ENCODE peak calls at places on chromosomes 6 and 20, in five cellular contexts. O, P, K, L and V are unnamed samples. For H3K9me3, the result is how much of the 10 kb centered on the place peaks cover.

GRCh38 chr6:158770533-158770932 is 48.6 kb downstream of the EZR start:
- DNase-seq in L (no peak), O (no peak), P (no peak), K (no peak), V (no peak)

GRCh38 chr20:1633535-1633934 is 13.7 kb upstream of the SIRPB1 start:
- DNase-seq in L (peak), P (no peak), O (no peak), K (no peak), V (no peak)

GRCh38 chr6:68054776-68055175 is 580.3 kb upstream of the ADGRB3 start:
- DNase-seq in L (no peak), P (no peak), K (no peak), O (no peak), V (no peak)

GRCh38 chr6:112408522-112408921 is 61.4 kb downstream of the RFPL4B start:
- DNase-seq in P (no peak), O (peak), K (no peak), L (no peak), V (no peak)

GRCh38 chr6:99432877-99433276 is 7.8 kb upstream of the PNISR start:
- DNase-seq in K (no peak), O (peak), P (no peak), L (no peak), V (no peak)

GRCh38 chr6:34275128-34275804 is 26.5 kb upstream of the SMIM29 start:
- DNase-seq in L (no peak), O (no peak), K (no peak), P (no peak), V (no peak)

GRCh38 chr6:110944681-110945151 is 13.8 kb upstream of the GTF3C6 start:
- DNase-seq in P (no peak), O (no peak), K (no peak), L (no peak), V (no peak)

GRCh38 chr6:157430834-157431233 is 49.8 kb downstream of the ZDHHC14 start:
- DNase-seq in K (no peak), O (no peak), L (no peak), P (no peak), V (no peak)

GRCh38 chr6:33578164-33578563 is 1.9 kb downstream of the BAK1 start:
- DNase-seq in O (no peak), L (no peak), K (no peak), P (no peak), V (no peak)

GRCh38 chr20:63566395-63567131 is 7.5 kb downstream of the HELZ2 start:
- DNase-seq in P (no peak), K (no peak), O (no peak), L (no peak), V (no peak)

GRCh38 chr20:62133864-62134263 is 9.3 kb downstream of the PSMA7 start:
- DNase-seq in K (no peak), P (no peak), O (no peak), L (no peak), V (no peak)

GRCh38 chr6:168180548-168181011 is 101.6 kb upstream of the FRMD1 start:
- DNase-seq in P (no peak), O (no peak), K (no peak), L (no peak), V (no peak)

GRCh38 chr6:168181316-168181715 is 102.3 kb upstream of the FRMD1 start:
- DNase-seq in O (no peak), P (no peak), L (no peak), K (no peak), V (no peak)

GRCh38 chr6:168181776-168182765 is 103.1 kb upstream of the FRMD1 start:
- DNase-seq in K (no peak), O (peak), P (no peak), L (no peak), V (no peak)

GRCh38 chr6:168179133-168179532 is 100.1 kb upstream of the FRMD1 start:
- DNase-seq in O (no peak), P (no peak), L (no peak), K (no peak), V (no peak)

DNA sequence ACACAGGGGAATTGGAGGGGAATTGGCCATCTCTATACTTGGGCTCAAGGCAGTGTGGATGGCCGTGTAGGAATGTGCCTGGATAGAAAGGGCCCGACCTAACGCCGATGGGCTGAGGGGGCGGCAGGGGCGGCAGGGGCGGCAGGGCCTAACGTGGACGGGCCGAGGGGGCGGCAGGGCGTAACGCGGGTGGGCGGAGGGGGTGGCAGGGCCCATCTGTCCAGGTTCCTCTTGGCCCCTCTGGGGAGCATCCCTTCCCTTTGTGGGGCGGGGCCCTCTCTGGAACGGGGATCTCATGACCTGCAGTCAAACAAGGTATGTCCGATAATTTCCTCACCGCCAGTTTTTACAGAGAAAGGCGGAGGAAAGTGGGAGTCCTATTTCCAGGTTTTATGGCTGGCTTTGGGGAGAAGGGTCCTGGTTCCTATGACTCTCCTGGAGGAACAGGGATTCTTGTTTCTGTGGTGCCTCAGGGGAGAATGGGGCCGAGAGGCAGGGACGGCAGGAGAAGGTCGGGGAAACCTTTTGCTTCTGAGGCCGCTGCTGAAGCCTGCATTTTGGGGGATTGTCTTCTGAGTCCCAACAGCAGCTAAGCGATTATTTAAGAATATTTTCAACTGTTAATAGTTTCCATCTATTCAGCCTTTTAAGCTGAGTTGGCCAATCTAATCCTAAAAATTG is 100.8 kb upstream of the FRMD1 start:
- DNase-seq in O (no peak), P (no peak), K (no peak), L (no peak), V (no peak)
- H3K9me3 ChIP-seq in O (under half), P (under half), K (under half), L (under half), V (under half)

DNA sequence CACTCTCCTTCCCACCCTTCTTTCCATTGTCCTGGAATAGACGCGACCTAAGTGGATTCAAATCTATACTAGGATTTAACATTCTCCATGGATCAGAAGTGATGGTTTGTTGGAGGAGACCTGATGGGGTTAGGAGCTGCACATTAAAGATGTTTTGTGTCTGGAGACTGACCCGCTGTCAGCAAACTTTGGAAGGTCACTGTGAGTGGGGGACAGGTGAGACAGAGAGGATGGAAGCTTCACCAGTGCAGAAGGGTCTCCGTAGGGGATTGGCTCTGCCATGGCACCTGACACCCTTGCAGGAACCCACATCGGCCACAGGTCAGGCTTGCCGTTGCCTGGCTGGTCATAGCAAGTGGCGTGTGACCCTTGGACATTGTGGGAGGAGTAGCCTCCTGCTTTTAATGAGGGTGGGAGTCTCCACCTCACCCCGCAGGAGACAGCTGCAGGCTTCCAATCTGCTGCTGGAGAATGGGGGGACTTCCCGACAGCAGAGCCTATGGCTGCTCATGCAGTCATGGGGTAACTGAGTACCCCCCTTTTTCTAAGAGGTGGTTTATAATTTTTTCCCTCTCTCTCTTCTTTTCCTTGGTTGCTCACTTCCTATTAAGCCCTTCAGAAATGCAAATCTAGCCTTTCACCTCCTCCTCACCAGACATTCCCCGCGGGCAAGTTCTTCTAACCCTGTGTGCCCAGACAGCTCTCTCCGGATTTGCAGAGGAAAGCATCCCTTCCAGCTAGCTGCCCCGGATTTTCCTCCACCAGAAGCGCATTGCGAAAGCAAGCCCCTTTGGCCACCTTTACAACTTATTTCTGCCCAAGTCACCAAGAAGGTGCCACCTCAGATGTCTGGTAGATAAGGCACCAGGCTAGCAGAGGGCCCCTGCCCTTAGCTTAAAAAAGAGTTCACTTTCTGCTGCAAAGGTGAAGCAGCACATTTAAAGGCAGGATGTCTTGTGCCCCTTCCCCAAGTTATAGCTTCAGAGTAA is 53.5 kb downstream of the DACT2 start:
- DNase-seq in K (no peak), P (no peak), L (no peak), O (no peak), V (no peak)
- H3K9me3 ChIP-seq in K (under half), P (under half), L (under half), O (under half), V (under half)

DNA sequence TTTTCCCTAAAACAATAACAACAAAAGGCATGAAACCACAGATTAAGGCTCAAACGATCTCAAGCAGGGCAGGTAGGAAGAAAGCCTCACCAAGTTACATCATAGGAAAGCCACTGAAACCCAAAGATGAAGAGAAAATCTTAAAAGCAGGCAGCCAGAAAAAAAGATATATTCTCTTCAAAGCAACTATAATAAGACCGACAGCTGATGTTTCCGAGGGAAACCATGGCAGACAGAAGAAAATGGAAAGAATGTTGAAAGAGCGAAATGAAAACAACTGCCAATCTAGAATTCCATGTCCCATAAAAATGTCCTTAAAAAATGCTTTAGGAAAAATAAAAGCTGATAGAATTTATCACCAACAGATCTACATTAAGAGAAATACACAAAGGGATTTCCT is 161.5 kb upstream of the THBS2 start:
- DNase-seq in L (no peak), P (no peak), K (no peak), O (peak), V (no peak)
- H3K9me3 ChIP-seq in L (under half), P (under half), K (under half), O (under half), V (under half)

DNA sequence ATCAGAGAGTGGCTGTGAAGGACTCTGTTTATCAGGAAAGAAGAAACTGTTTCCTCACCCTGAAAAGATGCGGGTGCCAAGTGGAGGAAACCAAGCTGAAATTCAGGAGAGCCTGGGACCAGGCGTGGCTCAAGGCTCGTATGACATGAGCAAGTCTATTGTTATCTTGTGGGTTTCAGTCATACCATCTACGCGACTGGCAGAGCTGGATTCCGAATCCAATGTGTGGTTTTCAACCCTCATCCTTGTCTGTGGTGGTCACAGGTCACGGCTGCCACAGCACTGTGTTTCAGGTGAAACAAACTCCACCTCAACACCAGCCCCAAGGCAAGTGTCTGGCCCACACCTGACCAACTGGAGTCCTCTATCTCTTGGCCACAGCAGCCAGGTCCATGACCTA is 9.1 kb downstream of the MC3R start:
- DNase-seq in L (no peak), P (no peak), K (no peak), O (no peak), V (no peak)
- H3K9me3 ChIP-seq in L (under half), P (under half), K (under half), O (under half), V (under half)

GRCh38 chr6:168311410-168312124 is 8.0 kb downstream of the DACT2 start:
- DNase-seq in O (no peak), K (no peak), P (no peak), L (no peak), V (no peak)
- H3K9me3 ChIP-seq in O (under half), K (under half), P (under half), L (under half), V (under half)

DNA sequence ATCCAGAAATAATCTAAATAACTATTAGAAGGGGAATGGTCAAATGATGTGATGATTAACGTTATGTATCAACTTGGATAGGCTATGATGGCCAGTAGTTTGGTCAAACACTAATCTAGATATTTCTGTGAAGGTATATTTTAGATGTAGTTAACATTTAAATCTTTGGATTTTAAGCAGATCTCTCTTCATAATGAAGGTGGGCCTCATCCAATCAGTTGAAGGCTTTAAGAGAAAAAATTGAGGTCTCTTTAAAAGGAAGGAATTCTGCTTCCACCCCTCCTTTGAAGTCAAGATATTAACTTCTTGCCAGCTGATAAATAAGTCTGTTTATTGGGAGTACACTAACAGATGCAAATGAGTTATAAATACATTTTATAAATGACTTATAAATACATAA is 760.0 kb upstream of the SLC35B3 start:
- DNase-seq in K (no peak), L (no peak), O (no peak), P (no peak), V (no peak)
- H3K9me3 ChIP-seq in K (under half), L (under half), O (under half), P (under half), V (under half)

GRCh38 chr6:21264288-21264818 is 329.2 kb upstream of the SOX4 start:
- DNase-seq in K (no peak), O (no peak), P (no peak), L (peak), V (no peak)
- H3K9me3 ChIP-seq in K (under half), O (under half), P (under half), L (under half), V (under half)